ENCODE peak calls at places on chromosomes 6 and 20, in four cellular contexts. A, C, P and Z are unnamed samples.

GRCh38 chr20:25987073-25987927 is 290.6 kb upstream of the ZNF337 start:
- DNase-seq in A (peak; percentile 69), C (peak; percentile 17), P (no peak), Z (peak; percentile 68)

GRCh38 chr6:145036848-145037567 is 698.3 kb downstream of the EPM2A start:
- DNase-seq in C (no peak), A (no peak), P (no peak), Z (no peak)

GRCh38 chr20:2751868-2752630 is 48.4 kb downstream of the CPXM1 start:
- DNase-seq in P (no peak), C (peak; percentile 58), A (peak; percentile 42), Z (no peak)

GRCh38 chr20:16261733-16262277 is 311.4 kb downstream of the KIF16B start:
- DNase-seq in C (peak; percentile 38), A (no peak), P (no peak), Z (no peak)

GRCh38 chr20:46811328-46812084 is 83.1 kb upstream of the EYA2 start:
- DNase-seq in C (no peak), P (no peak), A (no peak), Z (peak; percentile 24)

GRCh38 chr6:138387577-138388368 is 10.1 kb downstream of the SMIM28 start:
- DNase-seq in A (no peak), P (peak; percentile 65), C (no peak), Z (no peak)

GRCh38 chr6:138162104-138162946 is 586 bp downstream of the ARFGEF3 start:
- DNase-seq in P (no peak), A (peak; percentile 2), C (no peak), Z (peak; percentile 42)

GRCh38 chr6:131015630-131016263 is 47.3 kb downstream of the EPB41L2 start:
- DNase-seq in P (no peak), C (no peak), A (no peak), Z (no peak)

GRCh38 chr20:50224052-50224451 is 33.4 kb downstream of the CEBPB start:
- DNase-seq in A (no peak), P (no peak), C (no peak), Z (no peak)

GRCh38 chr6:44594471-44594870 is 207.0 kb downstream of the CDC5L start:
- DNase-seq in A (no peak), C (no peak), P (no peak), Z (peak; percentile 12)

GRCh38 chr20:50980071-50980681 is 21.6 kb downstream of the MOCS3 start:
- DNase-seq in C (no peak), A (peak; percentile 88), P (peak; percentile 64), Z (no peak)

GRCh38 chr6:148365037-148365436 is 22.4 kb downstream of the SASH1 start:
- DNase-seq in A (no peak), P (no peak), C (no peak), Z (no peak)

GRCh38 chr6:3612341-3613041 is 139.0 kb downstream of the PXDC1 start:
- DNase-seq in A (peak; percentile 88), P (peak; percentile 27), C (no peak), Z (no peak)

GRCh38 chr6:40417031-40417430 is 170.1 kb downstream of the LRFN2 start:
- DNase-seq in P (no peak), A (no peak), C (no peak), Z (no peak)

GRCh38 chr6:125469915-125470314 is 168.1 kb upstream of the HDDC2 start:
- DNase-seq in P (no peak), A (no peak), C (no peak), Z (no peak)

GRCh38 chr6:166106076-166106686 is 61.5 kb downstream of the TBXT start:
- DNase-seq in C (peak; percentile 56), P (peak; percentile 50), A (peak; percentile 72), Z (peak; percentile 85)

GRCh38 chr6:161349886-161350285 is 76.0 kb upstream of the AGPAT4 start:
- DNase-seq in P (no peak), A (no peak), C (no peak), Z (no peak)

GRCh38 chr6:11536795-11537194 is 754 bp upstream of the TMEM170B start:
- DNase-seq in P (no peak), A (no peak), C (peak; percentile 30), Z (peak; percentile 44)

GRCh38 chr6:16523550-16524379 is 237.5 kb downstream of the ATXN1 start:
- DNase-seq in P (no peak), A (no peak), C (no peak), Z (no peak)

GRCh38 chr6:135147637-135148592 is 33.2 kb upstream of the MYB start:
- DNase-seq in P (no peak), A (no peak), C (peak; percentile 49), Z (no peak)

GRCh38 chr6:44072959-44073611 is 54.2 kb downstream of the MRPL14 start:
- DNase-seq in A (peak; percentile 72), P (peak; percentile 82), C (peak; percentile 96), Z (peak; percentile 83)

GRCh38 chr6:41027799-41028617 is 11.0 kb downstream of the UNC5CL start:
- DNase-seq in P (peak; percentile 47), A (peak; percentile 54), C (peak; percentile 91), Z (peak; percentile 87)

GRCh38 chr6:28446818-28447511 is 3.7 kb upstream of the ZSCAN23 start:
- DNase-seq in C (no peak), A (no peak), P (no peak), Z (peak; percentile 47)

GRCh38 chr6:137011406-137011805 is 33.4 kb downstream of the IL20RA start:
- DNase-seq in C (no peak), A (no peak), P (no peak), Z (no peak)

GRCh38 chr6:99348823-99349619 is 453 bp downstream of the FAXC start:
- DNase-seq in C (no peak), A (no peak), P (no peak), Z (peak; percentile 47)

GRCh38 chr6:7887278-7887991 is 23.2 kb downstream of the TXNDC5 start:
- DNase-seq in C (no peak), P (no peak), A (no peak), Z (no peak)

GRCh38 chr6:166849762-166850181 is 106.6 kb downstream of the RNASET2 start:
- DNase-seq in C (no peak), P (no peak), A (no peak), Z (no peak)

GRCh38 chr6:119453242-119453641 is 103.7 kb upstream of the MAN1A1 start:
- DNase-seq in C (no peak), P (no peak), A (no peak), Z (no peak)

GRCh38 chr6:169454204-169454871 is 200.7 kb upstream of the THBS2 start:
- DNase-seq in P (peak; percentile 11), C (no peak), A (no peak), Z (no peak)

GRCh38 chr6:132236281-132236680 is 165.0 kb downstream of the MOXD1 start:
- DNase-seq in P (no peak), C (no peak), A (no peak), Z (no peak)

GRCh38 chr20:32203556-32204484 is 3.7 kb downstream of the PLAGL2 start:
- DNase-seq in P (no peak), A (no peak), C (no peak), Z (no peak)

GRCh38 chr6:43378631-43379030 is 9.2 kb upstream of the ZNF318 start:
- DNase-seq in C (no peak), A (no peak), P (no peak), Z (no peak)

GRCh38 chr6:117206951-117207687 is 58.2 kb upstream of the VGLL2 start:
- DNase-seq in A (no peak), C (no peak), P (no peak), Z (peak; percentile 16)

GRCh38 chr6:57302477-57302876 is 15.0 kb upstream of the PRIM2 start:
- DNase-seq in P (no peak), A (no peak), C (no peak), Z (no peak)

GRCh38 chr6:42974919-42975505 is 4.0 kb downstream of the PEX6 start:
- DNase-seq in C (no peak), A (no peak), P (no peak), Z (no peak)

GRCh38 chr6:99612551-99613397 is 6.1 kb downstream of the PRDM13 start:
- DNase-seq in A (no peak), C (no peak), P (no peak), Z (no peak)

DNA sequence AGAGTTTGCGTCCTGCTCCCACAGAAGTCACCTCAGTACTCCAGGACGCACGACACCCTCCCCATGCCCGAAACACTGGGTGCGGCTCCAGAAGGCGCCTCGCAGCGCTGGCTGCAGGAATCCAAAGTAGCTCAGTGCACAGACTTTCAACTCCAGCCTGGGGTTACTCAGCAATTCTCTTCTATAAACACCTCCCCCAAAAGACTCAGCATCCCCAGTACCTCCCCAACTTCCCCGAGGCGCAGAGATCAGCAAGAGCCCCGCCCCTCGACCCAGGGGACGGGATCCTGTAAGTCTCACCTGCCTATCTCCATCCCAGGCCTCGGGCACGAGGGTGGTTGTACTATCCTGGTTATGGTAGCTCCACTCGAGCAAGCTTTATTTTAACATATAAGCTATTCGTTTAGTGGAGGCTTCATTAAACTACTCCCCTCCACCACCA is 88.1 kb downstream of the ZFP64 start:
- DNase-seq in A (no peak), C (peak; percentile 20), P (no peak), Z (peak; percentile 67)
- TF ChIP-seq HMGXB4 in A (no peak), C (no peak), P (no peak), Z (no peak)

DNA sequence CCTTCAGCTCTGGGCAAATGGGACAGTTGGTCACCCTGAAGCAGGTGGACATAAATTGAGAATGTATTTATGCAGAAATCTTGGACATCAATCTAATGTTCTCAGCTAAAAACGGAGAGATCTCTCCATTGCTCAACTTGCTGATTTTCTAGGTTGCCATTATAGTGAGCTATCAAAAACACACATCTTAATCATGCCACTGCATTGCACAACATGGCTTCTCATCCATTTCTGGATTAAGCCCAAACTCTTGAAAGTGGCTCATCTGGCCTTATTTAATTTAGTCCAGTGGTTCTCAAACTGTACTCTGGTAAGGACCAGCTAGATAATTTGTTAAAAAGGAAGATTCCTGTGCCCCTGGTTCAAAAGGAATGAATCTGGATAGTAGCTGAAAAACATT is 324.9 kb upstream of the CITED2 start:
- DNase-seq in A (no peak), C (no peak), P (no peak), Z (no peak)
- TF ChIP-seq HMGXB4 in A (no peak), C (no peak), P (no peak), Z (no peak)

GRCh38 chr20:60244373-60245146 is 286.3 kb downstream of the CDH26 start:
- DNase-seq in C (no peak), A (no peak), P (no peak), Z (no peak)

GRCh38 chr20:60240986-60241385 is 282.8 kb downstream of the CDH26 start:
- DNase-seq in C (no peak), P (no peak), A (no peak), Z (no peak)

GRCh38 chr20:60246751-60247150 is 288.5 kb downstream of the CDH26 start:
- DNase-seq in A (no peak), P (no peak), C (no peak), Z (no peak)

GRCh38 chr20:60239981-60240380 is 281.8 kb downstream of the CDH26 start:
- DNase-seq in A (no peak), C (no peak), P (no peak), Z (no peak)

GRCh38 chr20:60242836-60243520 is 284.8 kb downstream of the CDH26 start:
- DNase-seq in C (no peak), A (no peak), P (no peak), Z (no peak)
- TF ChIP-seq HMGXB4 in C (no peak), A (no peak), P (no peak), Z (no peak)

GRCh38 chr6:54286141-54286540 is 22.1 kb upstream of the TINAG start:
- DNase-seq in C (no peak), A (no peak), P (no peak), Z (no peak)
- TF ChIP-seq HMGXB4 in C (no peak), A (no peak), P (no peak), Z (no peak)

GRCh38 chr20:41956316-41957050 is 338.3 kb upstream of the CHD6 start:
- DNase-seq in P (peak; percentile 39), C (peak; percentile 48), A (peak; percentile 21), Z (peak; percentile 29)
- TF ChIP-seq HMGXB4 in P (no peak), C (no peak), A (no peak), Z (no peak)